ENCODE peak calls at places on chromosomes 6 and 20, in seven cellular contexts. One of them, this sample, is unnamed.

GRCh38 chr6:33980176-33980805 is 165.6 kb downstream of the GRM4 start:
- DNase-seq in stomach: no peak
- DNase-seq in fibroblast of lung: no peak
- DNase-seq in ovary: no peak
- DNase-seq in IMR-90: no peak
- DNase-seq in effector memory CD4-positive, alpha-beta T cell: no peak
- DNase-seq in prostate gland: no peak
- DNase-seq in this sample: no peak

GRCh38 chr6:30681696-30682180 is 4.7 kb downstream of the PPP1R18 start:
- DNase-seq in stomach: no peak
- DNase-seq in fibroblast of lung: no peak
- DNase-seq in ovary: no peak
- DNase-seq in IMR-90: no peak
- DNase-seq in effector memory CD4-positive, alpha-beta T cell: no peak
- DNase-seq in prostate gland: no peak
- DNase-seq in this sample: no peak

GRCh38 chr20:56925696-56926101 is 296.6 kb downstream of the TFAP2C start:
- DNase-seq in stomach: no peak
- DNase-seq in fibroblast of lung: no peak
- DNase-seq in ovary: no peak
- DNase-seq in IMR-90: no peak
- DNase-seq in effector memory CD4-positive, alpha-beta T cell: no peak
- DNase-seq in prostate gland: no peak
- DNase-seq in this sample: no peak

GRCh38 chr6:21158873-21159272 is 434.7 kb upstream of the SOX4 start:
- DNase-seq in stomach: no peak
- DNase-seq in fibroblast of lung: no peak
- DNase-seq in ovary: no peak
- DNase-seq in IMR-90: no peak
- DNase-seq in effector memory CD4-positive, alpha-beta T cell: no peak
- DNase-seq in prostate gland: no peak
- DNase-seq in this sample: no peak

GRCh38 chr6:154613137-154613676 is 102.7 kb upstream of the CNKSR3 start:
- DNase-seq in stomach: no peak
- DNase-seq in fibroblast of lung: peak; percentile 80
- DNase-seq in ovary: no peak
- DNase-seq in IMR-90: peak; percentile 79
- DNase-seq in effector memory CD4-positive, alpha-beta T cell: no peak
- DNase-seq in prostate gland: no peak
- DNase-seq in this sample: peak; percentile 69

GRCh38 chr6:52305948-52306767 is 21.6 kb upstream of the MCM3 start:
- DNase-seq in stomach: no peak
- DNase-seq in fibroblast of lung: no peak
- DNase-seq in ovary: no peak
- DNase-seq in IMR-90: no peak
- DNase-seq in effector memory CD4-positive, alpha-beta T cell: no peak
- DNase-seq in prostate gland: no peak
- DNase-seq in this sample: no peak

GRCh38 chr20:47456952-47457724 is 44.5 kb upstream of the NCOA3 start:
- DNase-seq in stomach: no peak
- DNase-seq in fibroblast of lung: peak; percentile 23
- DNase-seq in ovary: no peak
- DNase-seq in IMR-90: peak; percentile 72
- DNase-seq in effector memory CD4-positive, alpha-beta T cell: no peak
- DNase-seq in prostate gland: no peak
- DNase-seq in this sample: peak; percentile 73

GRCh38 chr6:31922942-31923341 is 4.6 kb upstream of the C2 start:
- DNase-seq in stomach: peak; percentile 32
- DNase-seq in fibroblast of lung: no peak
- DNase-seq in ovary: no peak
- DNase-seq in IMR-90: no peak
- DNase-seq in effector memory CD4-positive, alpha-beta T cell: no peak
- DNase-seq in prostate gland: no peak
- DNase-seq in this sample: no peak

GRCh38 chr20:1119128-1119505 is 715 bp downstream of the PSMF1 start:
- DNase-seq in stomach: no peak
- DNase-seq in fibroblast of lung: no peak
- DNase-seq in ovary: no peak
- DNase-seq in IMR-90: no peak
- DNase-seq in effector memory CD4-positive, alpha-beta T cell: no peak
- DNase-seq in prostate gland: no peak
- DNase-seq in this sample: no peak

GRCh38 chr6:132813173-132813856 is 1.1 kb upstream of the RPS12 start:
- DNase-seq in stomach: no peak
- DNase-seq in fibroblast of lung: peak; percentile 68
- DNase-seq in ovary: peak; percentile 25
- DNase-seq in IMR-90: no peak
- DNase-seq in effector memory CD4-positive, alpha-beta T cell: peak; percentile 16
- DNase-seq in prostate gland: peak; percentile 25
- DNase-seq in this sample: peak; percentile 30

GRCh38 chr20:47061549-47061948 is 166.9 kb downstream of the EYA2 start:
- DNase-seq in stomach: no peak
- DNase-seq in fibroblast of lung: no peak
- DNase-seq in ovary: no peak
- DNase-seq in IMR-90: no peak
- DNase-seq in effector memory CD4-positive, alpha-beta T cell: no peak
- DNase-seq in prostate gland: no peak
- DNase-seq in this sample: no peak

GRCh38 chr6:40906759-40907158 is 132.3 kb downstream of the UNC5CL start:
- DNase-seq in stomach: no peak
- DNase-seq in fibroblast of lung: no peak
- DNase-seq in ovary: no peak
- DNase-seq in IMR-90: no peak
- DNase-seq in effector memory CD4-positive, alpha-beta T cell: no peak
- DNase-seq in prostate gland: no peak
- DNase-seq in this sample: no peak

GRCh38 chr6:140977425-140977824 is 1155.3 kb upstream of the GJE1 start:
- DNase-seq in stomach: no peak
- DNase-seq in fibroblast of lung: peak; percentile 83
- DNase-seq in ovary: no peak
- DNase-seq in IMR-90: peak; percentile 47
- DNase-seq in effector memory CD4-positive, alpha-beta T cell: no peak
- DNase-seq in prostate gland: no peak
- DNase-seq in this sample: no peak

GRCh38 chr6:1705630-1706029 is 95.9 kb downstream of the FOXC1 start:
- DNase-seq in stomach: no peak
- DNase-seq in fibroblast of lung: no peak
- DNase-seq in ovary: no peak
- DNase-seq in IMR-90: no peak
- DNase-seq in effector memory CD4-positive, alpha-beta T cell: no peak
- DNase-seq in prostate gland: no peak
- DNase-seq in this sample: no peak

GRCh38 chr20:40959325-40960092 is 69.1 kb upstream of the TOP1 start:
- DNase-seq in stomach: peak; percentile 3
- DNase-seq in fibroblast of lung: no peak
- DNase-seq in ovary: no peak
- DNase-seq in IMR-90: no peak
- DNase-seq in effector memory CD4-positive, alpha-beta T cell: no peak
- DNase-seq in prostate gland: no peak
- DNase-seq in this sample: no peak

GRCh38 chr20:38004416-38004815 is 28.8 kb downstream of the TTI1 start:
- DNase-seq in stomach: no peak
- DNase-seq in fibroblast of lung: no peak
- DNase-seq in ovary: no peak
- DNase-seq in IMR-90: no peak
- DNase-seq in effector memory CD4-positive, alpha-beta T cell: no peak
- DNase-seq in prostate gland: no peak
- DNase-seq in this sample: no peak

GRCh38 chr20:38001173-38001875 is 31.9 kb downstream of the TTI1 start:
- DNase-seq in stomach: no peak
- DNase-seq in fibroblast of lung: peak; percentile 80
- DNase-seq in ovary: no peak
- DNase-seq in IMR-90: peak; percentile 91
- DNase-seq in effector memory CD4-positive, alpha-beta T cell: no peak
- DNase-seq in prostate gland: no peak
- DNase-seq in this sample: peak; percentile 76

GRCh38 chr20:38000293-38000692 is 33.0 kb downstream of the TTI1 start:
- DNase-seq in stomach: no peak
- DNase-seq in fibroblast of lung: no peak
- DNase-seq in ovary: no peak
- DNase-seq in IMR-90: no peak
- DNase-seq in effector memory CD4-positive, alpha-beta T cell: no peak
- DNase-seq in prostate gland: no peak
- DNase-seq in this sample: no peak

GRCh38 chr20:38001981-38002380 is 31.3 kb downstream of the TTI1 start:
- DNase-seq in stomach: no peak
- DNase-seq in fibroblast of lung: peak; percentile 34
- DNase-seq in ovary: no peak
- DNase-seq in IMR-90: peak; percentile 51
- DNase-seq in effector memory CD4-positive, alpha-beta T cell: no peak
- DNase-seq in prostate gland: no peak
- DNase-seq in this sample: peak; percentile 65

DNA sequence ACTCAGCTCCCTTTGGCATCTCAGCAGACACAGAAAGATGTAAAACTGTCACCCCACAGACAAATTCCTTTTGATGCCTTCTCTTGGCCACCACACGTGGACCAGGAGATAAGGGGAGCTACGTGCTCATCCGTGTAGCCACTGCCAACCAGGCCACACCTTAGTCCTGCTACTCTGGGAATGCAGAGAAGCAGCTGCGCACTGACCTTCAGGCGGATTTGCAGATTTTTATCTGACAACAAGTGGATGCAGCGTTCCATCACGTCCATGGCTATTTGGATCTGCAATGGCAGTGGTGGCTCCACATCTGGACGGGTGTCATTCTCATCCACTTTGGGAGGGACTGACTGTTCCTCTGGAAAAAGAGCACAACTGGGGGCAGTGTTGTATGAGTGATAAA is 30.8 kb downstream of the TTI1 start:
- DNase-seq in stomach: no peak
- DNase-seq in fibroblast of lung: no peak
- DNase-seq in ovary: no peak
- DNase-seq in IMR-90: no peak
- DNase-seq in effector memory CD4-positive, alpha-beta T cell: no peak
- DNase-seq in prostate gland: no peak
- DNase-seq in this sample: no peak
- H3K36me3 ChIP-seq in stomach: peaks cover 59% of the 10 kb centered on the region
- H3K36me3 ChIP-seq in fibroblast of lung: peaks cover 7% of the 10 kb centered on the region
- H3K36me3 ChIP-seq in ovary: no peaks in the 10 kb centered on the region
- H3K36me3 ChIP-seq in IMR-90: peaks cover 17% of the 10 kb centered on the region
- H3K36me3 ChIP-seq in effector memory CD4-positive, alpha-beta T cell: peaks cover 48% of the 10 kb centered on the region
- H3K36me3 ChIP-seq in prostate gland: peaks cover 8% of the 10 kb centered on the region
- H3K36me3 ChIP-seq in this sample: no peaks in the 10 kb centered on the region

GRCh38 chr6:78993955-78994354 is 84.1 kb downstream of the PHIP start:
- DNase-seq in stomach: no peak
- DNase-seq in fibroblast of lung: no peak
- DNase-seq in ovary: no peak
- DNase-seq in IMR-90: no peak
- DNase-seq in effector memory CD4-positive, alpha-beta T cell: no peak
- DNase-seq in prostate gland: no peak
- DNase-seq in this sample: no peak
- H3K36me3 ChIP-seq in stomach: peaks cover 91% of the 10 kb centered on the region
- H3K36me3 ChIP-seq in fibroblast of lung: peaks cover 6% of the 10 kb centered on the region
- H3K36me3 ChIP-seq in ovary: no peaks in the 10 kb centered on the region
- H3K36me3 ChIP-seq in IMR-90: peaks cover 34% of the 10 kb centered on the region
- H3K36me3 ChIP-seq in effector memory CD4-positive, alpha-beta T cell: peaks cover 48% of the 10 kb centered on the region
- H3K36me3 ChIP-seq in prostate gland: peaks cover 12% of the 10 kb centered on the region
- H3K36me3 ChIP-seq in this sample: peaks cover 27% of the 10 kb centered on the region

DNA sequence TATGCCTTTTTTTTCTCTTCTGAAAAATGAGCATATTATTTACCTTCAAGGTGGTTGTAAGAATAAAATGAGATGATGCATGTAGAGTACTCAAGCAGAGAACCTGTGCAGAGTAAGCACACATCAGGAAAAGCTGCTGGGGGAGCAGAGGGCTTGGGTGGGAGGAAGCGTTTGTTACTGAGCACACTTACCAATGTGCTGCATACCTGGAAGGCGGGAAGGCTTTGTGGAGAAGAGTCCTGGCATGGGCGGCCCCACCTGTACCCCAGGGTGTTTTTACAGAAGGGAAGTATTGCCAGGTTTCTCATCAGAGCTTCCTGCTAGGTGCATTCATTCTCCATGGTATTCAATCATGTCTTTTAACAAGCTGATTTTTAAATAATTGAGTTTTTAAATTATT is 52.9 kb downstream of the CSE1L start:
- DNase-seq in stomach: no peak
- DNase-seq in fibroblast of lung: no peak
- DNase-seq in ovary: no peak
- DNase-seq in IMR-90: no peak
- DNase-seq in effector memory CD4-positive, alpha-beta T cell: no peak
- DNase-seq in prostate gland: no peak
- DNase-seq in this sample: no peak
- H3K36me3 ChIP-seq in stomach: peaks cover 81% of the 10 kb centered on the region
- H3K36me3 ChIP-seq in fibroblast of lung: peaks cover 12% of the 10 kb centered on the region
- H3K36me3 ChIP-seq in ovary: no peaks in the 10 kb centered on the region
- H3K36me3 ChIP-seq in IMR-90: peaks cover 35% of the 10 kb centered on the region
- H3K36me3 ChIP-seq in effector memory CD4-positive, alpha-beta T cell: peaks cover 40% of the 10 kb centered on the region
- H3K36me3 ChIP-seq in prostate gland: peaks cover 3% of the 10 kb centered on the region
- H3K36me3 ChIP-seq in this sample: peaks cover 47% of the 10 kb centered on the region

GRCh38 chr20:37390503-37390890 is 44.6 kb downstream of the SRC start:
- DNase-seq in stomach: no peak
- DNase-seq in fibroblast of lung: no peak
- DNase-seq in ovary: peak; percentile 10
- DNase-seq in IMR-90: no peak
- DNase-seq in effector memory CD4-positive, alpha-beta T cell: no peak
- DNase-seq in prostate gland: no peak
- DNase-seq in this sample: no peak

GRCh38 chr20:37390891-37391525 is 45.1 kb downstream of the SRC start:
- DNase-seq in stomach: no peak
- DNase-seq in fibroblast of lung: no peak
- DNase-seq in ovary: peak; percentile 20
- DNase-seq in IMR-90: no peak
- DNase-seq in effector memory CD4-positive, alpha-beta T cell: no peak
- DNase-seq in prostate gland: no peak
- DNase-seq in this sample: no peak

GRCh38 chr20:37393863-37394542 is 48.1 kb downstream of the SRC start:
- DNase-seq in stomach: no peak
- DNase-seq in fibroblast of lung: no peak
- DNase-seq in ovary: no peak
- DNase-seq in IMR-90: no peak
- DNase-seq in effector memory CD4-positive, alpha-beta T cell: no peak
- DNase-seq in prostate gland: no peak
- DNase-seq in this sample: no peak

GRCh38 chr20:37393196-37393862 is 47.4 kb downstream of the SRC start:
- DNase-seq in stomach: no peak
- DNase-seq in fibroblast of lung: no peak
- DNase-seq in ovary: no peak
- DNase-seq in IMR-90: no peak
- DNase-seq in effector memory CD4-positive, alpha-beta T cell: no peak
- DNase-seq in prostate gland: no peak
- DNase-seq in this sample: no peak

DNA sequence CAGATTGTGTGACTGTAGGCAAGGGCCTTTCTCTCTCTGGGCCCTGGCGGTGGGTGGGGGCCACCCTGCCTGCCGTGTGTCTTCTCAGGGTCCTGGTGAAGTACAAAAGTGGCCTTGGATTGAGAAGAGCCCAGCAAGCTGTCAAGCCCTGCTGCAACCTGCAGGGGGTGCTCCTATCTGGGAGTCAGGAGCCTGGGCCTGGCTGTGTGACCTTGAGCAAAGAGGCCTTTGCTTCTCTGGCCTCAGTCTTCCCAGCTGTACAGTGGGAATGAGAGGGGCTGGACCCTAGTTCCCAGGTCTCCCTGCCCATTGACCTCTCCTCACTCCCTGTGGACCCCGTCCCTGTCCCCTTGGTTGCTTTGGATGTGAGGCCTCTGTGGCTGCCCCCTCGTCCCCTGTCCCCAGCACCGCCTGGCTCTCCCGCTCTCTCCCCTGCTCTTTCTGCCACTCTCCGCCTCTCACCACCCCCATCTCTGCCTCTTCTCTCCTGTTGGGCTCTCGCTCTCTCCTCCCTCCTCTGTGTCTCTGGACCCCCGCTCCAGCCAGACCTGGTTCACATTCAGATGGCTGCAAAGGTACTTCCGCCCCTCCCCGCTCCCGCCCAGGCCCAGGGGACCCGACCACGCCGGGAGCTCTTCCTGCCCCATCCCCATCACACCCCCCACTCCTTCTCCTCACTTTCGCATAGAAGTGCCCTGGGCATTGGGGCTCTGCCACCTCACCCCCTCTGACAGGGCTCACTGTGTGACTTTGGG is 46.7 kb downstream of the SRC start:
- DNase-seq in stomach: no peak
- DNase-seq in fibroblast of lung: no peak
- DNase-seq in ovary: no peak
- DNase-seq in IMR-90: no peak
- DNase-seq in effector memory CD4-positive, alpha-beta T cell: no peak
- DNase-seq in prostate gland: no peak
- DNase-seq in this sample: no peak
- H3K36me3 ChIP-seq in stomach: peaks cover 99% of the 10 kb centered on the region
- H3K36me3 ChIP-seq in fibroblast of lung: peaks cover 1% of the 10 kb centered on the region
- H3K36me3 ChIP-seq in ovary: no peaks in the 10 kb centered on the region
- H3K36me3 ChIP-seq in IMR-90: peaks cover 24% of the 10 kb centered on the region
- H3K36me3 ChIP-seq in effector memory CD4-positive, alpha-beta T cell: no peaks in the 10 kb centered on the region
- H3K36me3 ChIP-seq in prostate gland: peaks cover under 1% of the 10 kb centered on the region
- H3K36me3 ChIP-seq in this sample: peaks cover 2% of the 10 kb centered on the region

This sample was measured in brain microvascular endothelial cell.